ENCODE peak calls at places on chromosomes 5 and 9, in seven cellular contexts. R, J, Y, L, K, A and N are unnamed samples.

GRCh38 chr5:107469485-107469884 is 201.3 kb downstream of the EFNA5 start:
- DNase-seq in R (peak; percentile 92), J (peak; percentile 53), Y (peak; percentile 98), L (no peak), K (peak; percentile 21), A (no peak), N (no peak)

GRCh38 chr9:37370282-37370681 is 52.2 kb upstream of the GRHPR start:
- DNase-seq in R (no peak), J (no peak), Y (no peak), L (no peak), K (no peak), A (no peak), N (no peak)

GRCh38 chr9:19651681-19652080 is 137.2 kb downstream of the SLC24A2 start:
- DNase-seq in R (no peak), J (no peak), Y (no peak), L (no peak), K (no peak), A (no peak), N (no peak)

GRCh38 chr5:3602713-3603502 is 7.3 kb downstream of the IRX1 start:
- DNase-seq in R (peak; percentile 15), J (no peak), Y (no peak), L (peak; percentile 87), K (no peak), A (no peak), N (no peak)

GRCh38 chr9:92048924-92049625 is 66.1 kb downstream of the SPTLC1 start:
- DNase-seq in R (no peak), J (no peak), Y (peak; percentile 40), L (no peak), K (no peak), A (no peak), N (no peak)

GRCh38 chr9:96612966-96613589 is 6.6 kb downstream of the CDC14B start:
- DNase-seq in R (no peak), J (no peak), Y (no peak), L (no peak), K (no peak), A (no peak), N (no peak)

GRCh38 chr9:76531231-76531775 is 72.3 kb downstream of the GCNT1 start:
- DNase-seq in R (no peak), J (no peak), Y (no peak), L (no peak), K (no peak), A (no peak), N (no peak)

GRCh38 chr9:84447305-84447704 is 106.7 kb upstream of the SLC28A3 start:
- DNase-seq in R (no peak), J (no peak), Y (no peak), L (no peak), K (no peak), A (no peak), N (no peak)

GRCh38 chr9:35718726-35719511 is 13.1 kb downstream of the TLN1 start:
- DNase-seq in R (no peak), J (no peak), Y (no peak), L (no peak), K (no peak), A (no peak), N (no peak)

GRCh38 chr5:91257301-91257700 is 125.8 kb downstream of the ARRDC3 start:
- DNase-seq in R (no peak), J (no peak), Y (no peak), L (no peak), K (no peak), A (no peak), N (no peak)

GRCh38 chr9:91659529-91660294 is 236.1 kb upstream of the NFIL3 start:
- DNase-seq in R (peak; percentile 44), J (peak; percentile 35), Y (no peak), L (peak; percentile 76), K (no peak), A (no peak), N (no peak)

GRCh38 chr5:98763001-98763630 is 10.3 kb upstream of the RGMB start:
- DNase-seq in R (peak; percentile 72), J (no peak), Y (no peak), L (peak; percentile 83), K (no peak), A (no peak), N (no peak)

GRCh38 chr9:122463828-122464632 is 13.7 kb downstream of the OR1J1 start:
- DNase-seq in R (peak; percentile 20), J (no peak), Y (peak; percentile 73), L (peak; percentile 85), K (peak; percentile 16), A (no peak), N (peak; percentile 44)

GRCh38 chr5:166493627-166494026 is 1797.8 kb upstream of the WWC1 start:
- DNase-seq in R (peak; percentile 89), J (no peak), Y (no peak), L (no peak), K (no peak), A (no peak), N (no peak)

GRCh38 chr5:119304439-119304838 is 51.4 kb upstream of the TNFAIP8 start:
- DNase-seq in R (no peak), J (no peak), Y (no peak), L (no peak), K (no peak), A (no peak), N (no peak)

GRCh38 chr5:1503301-1504243 is 20.2 kb downstream of the LPCAT1 start:
- DNase-seq in R (peak; percentile 76), J (no peak), Y (no peak), L (no peak), K (peak; percentile 84), A (no peak), N (no peak)

GRCh38 chr5:124136609-124137008 is 609.8 kb downstream of the ZNF608 start:
- DNase-seq in R (no peak), J (no peak), Y (no peak), L (no peak), K (no peak), A (no peak), N (no peak)